ENCODE peak calls at places on chromosomes 3 and 15, in five cellular contexts. V is neural crest cell, I is GM20000, J is suprapubic skin, Z is AG09309. M is an unnamed sample.

GRCh38 chr3:130773371-130773770 is 26.7 kb upstream of the PIK3R4 start:
- DNase-seq in Z (no peak), J (no peak), I (no peak), V (no peak), M (no peak)

GRCh38 chr3:46943237-46944187 is 33.0 kb downstream of the CCDC12 start:
- DNase-seq in V (no peak), Z (no peak), I (no peak), J (peak), M (no peak)

GRCh38 chr3:5428607-5429516 is 241.4 kb downstream of the EDEM1 start:
- DNase-seq in V (no peak), J (no peak), I (peak), Z (no peak), M (no peak)

GRCh38 chr3:159788987-159789386 is 199.6 kb upstream of the IL12A start:
- DNase-seq in I (no peak), Z (no peak), V (no peak), J (no peak), M (no peak)

GRCh38 chr3:185595520-185595919 is 9.4 kb downstream of the SENP2 start:
- DNase-seq in I (peak), Z (no peak), J (no peak), V (no peak), M (no peak)

GRCh38 chr3:131077904-131078303 is 51.2 kb downstream of the NEK11 start:
- DNase-seq in V (no peak), Z (no peak), J (no peak), I (no peak), M (no peak)

GRCh38 chr15:69044899-69045298 is 30.4 kb downstream of the NOX5 start:
- DNase-seq in Z (peak), I (no peak), V (no peak), J (no peak), M (no peak)

GRCh38 chr15:69576948-69577351 is 124.3 kb downstream of the RPLP1 start:
- DNase-seq in V (no peak), I (no peak), J (no peak), Z (no peak), M (no peak)

GRCh38 chr3:187841552-187841951 is 96.3 kb upstream of the BCL6 start:
- DNase-seq in I (no peak), V (no peak), J (no peak), Z (peak), M (no peak)

GRCh38 chr3:190017575-190018288 is 103.0 kb downstream of the P3H2 start:
- DNase-seq in I (no peak), V (no peak), Z (peak), J (no peak), M (no peak)
- TF ChIP-seq CTCF in I (no peak), V (peak), Z (peak), J (no peak), M (no peak)

DNA sequence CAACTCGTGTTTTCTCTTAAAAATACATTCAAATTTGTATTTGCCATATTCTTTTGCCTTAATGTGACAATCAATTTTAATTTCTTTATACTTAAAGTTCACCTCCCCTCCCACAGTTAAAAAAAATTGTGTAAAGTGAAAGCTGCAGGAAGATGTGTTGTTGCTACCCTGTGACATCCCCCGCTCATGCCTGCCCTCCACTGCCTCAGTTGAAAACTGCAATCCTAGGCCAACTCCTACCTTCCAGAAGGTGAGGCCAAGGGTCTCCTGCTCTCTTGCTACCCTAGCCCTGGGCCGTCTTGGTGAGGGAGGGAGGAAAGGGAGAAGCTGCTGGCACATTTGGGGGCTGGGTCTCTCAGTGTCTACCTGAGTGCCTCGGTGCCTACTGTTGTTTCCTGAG is 57.0 kb upstream of the CMTM7 start:
- DNase-seq in J (no peak), I (peak), Z (no peak), V (no peak), M (no peak)
- TF ChIP-seq CTCF in J (no peak), I (peak), Z (peak), V (peak), M (no peak)

GRCh38 chr15:29935296-29936020 is 113.2 kb upstream of the TJP1 start:
- DNase-seq in J (no peak), Z (no peak), V (no peak), I (no peak), M (no peak)
- TF ChIP-seq CTCF in J (no peak), Z (peak), V (no peak), I (no peak), M (no peak)

GRCh38 chr3:45498532-45498931 is 96.0 kb upstream of the LIMD1 start:
- DNase-seq in Z (no peak), V (no peak), I (no peak), J (no peak), M (no peak)

GRCh38 chr3:45497963-45498362 is 96.6 kb upstream of the LIMD1 start:
- DNase-seq in V (no peak), Z (no peak), I (no peak), J (no peak), M (no peak)

GRCh38 chr3:45503904-45504651 is 90.5 kb upstream of the LIMD1 start:
- DNase-seq in V (no peak), J (no peak), I (no peak), Z (no peak), M (no peak)

GRCh38 chr3:45496550-45496949 is 98.0 kb upstream of the LIMD1 start:
- DNase-seq in J (no peak), I (no peak), V (no peak), Z (no peak), M (no peak)

DNA sequence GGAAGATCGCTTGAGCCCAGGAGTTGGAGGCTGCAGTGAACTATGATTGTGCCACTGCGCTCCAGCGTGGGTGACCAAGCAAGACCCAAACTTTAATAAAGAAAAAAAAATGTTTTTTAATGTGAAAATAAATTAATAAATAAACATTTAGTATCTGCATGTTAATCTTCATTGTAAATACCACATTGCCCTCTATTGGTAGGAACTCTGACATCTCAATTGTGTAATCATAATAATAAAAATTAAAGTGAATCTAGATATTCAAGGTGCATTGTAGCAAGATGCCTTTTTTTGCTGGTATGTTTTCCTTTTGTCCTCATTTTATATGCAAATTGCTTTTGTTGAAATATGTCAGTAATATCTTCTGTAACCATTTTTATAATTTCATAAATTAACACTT is 95.0 kb upstream of the LIMD1 start:
- DNase-seq in V (no peak), I (no peak), Z (peak), J (no peak), M (no peak)
- TF ChIP-seq CTCF in V (peak), I (no peak), Z (peak), J (peak), M (peak)

GRCh38 chr3:178508443-178508825 is 27.8 kb upstream of the KCNMB2 start:
- DNase-seq in V (no peak), I (no peak), J (no peak), Z (no peak), M (no peak)

GRCh38 chr3:178507507-178508442 is 28.5 kb upstream of the KCNMB2 start:
- DNase-seq in I (no peak), V (no peak), Z (no peak), J (no peak), M (no peak)

GRCh38 chr3:178513539-178514410 is 22.5 kb upstream of the KCNMB2 start:
- DNase-seq in Z (peak), V (no peak), J (no peak), I (no peak), M (no peak)

GRCh38 chr3:178512627-178513026 is 23.6 kb upstream of the KCNMB2 start:
- DNase-seq in I (no peak), J (no peak), Z (no peak), V (no peak), M (no peak)

GRCh38 chr3:178510496-178510895 is 25.7 kb upstream of the KCNMB2 start:
- DNase-seq in Z (no peak), I (no peak), J (no peak), V (no peak), M (no peak)
- TF ChIP-seq CTCF in Z (no peak), I (no peak), J (no peak), V (no peak), M (no peak)

DNA sequence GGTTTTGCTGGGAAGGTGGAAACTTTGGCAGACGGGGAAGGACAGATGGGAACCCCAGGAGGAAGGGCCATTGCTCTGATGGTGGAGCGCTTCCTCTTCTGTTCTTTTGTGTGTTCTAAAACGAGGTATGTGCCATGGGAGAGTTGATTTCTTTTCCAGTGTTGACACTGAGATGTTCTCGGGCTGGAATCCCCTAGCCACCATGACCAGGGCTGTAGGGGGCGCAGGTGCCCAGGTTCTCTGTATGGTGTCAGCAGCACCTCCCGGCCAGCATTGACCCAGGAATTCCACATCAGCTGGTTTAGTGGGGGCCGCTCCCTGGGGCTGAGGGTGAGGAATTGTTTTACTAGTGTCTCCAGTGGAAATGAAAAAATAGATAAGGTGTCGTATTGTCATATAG is 34.3 kb upstream of the ACAD9 start:
- DNase-seq in J (no peak), I (peak), V (no peak), Z (no peak), M (no peak)
- TF ChIP-seq CTCF in J (no peak), I (no peak), V (peak), Z (peak), M (no peak)

DNA sequence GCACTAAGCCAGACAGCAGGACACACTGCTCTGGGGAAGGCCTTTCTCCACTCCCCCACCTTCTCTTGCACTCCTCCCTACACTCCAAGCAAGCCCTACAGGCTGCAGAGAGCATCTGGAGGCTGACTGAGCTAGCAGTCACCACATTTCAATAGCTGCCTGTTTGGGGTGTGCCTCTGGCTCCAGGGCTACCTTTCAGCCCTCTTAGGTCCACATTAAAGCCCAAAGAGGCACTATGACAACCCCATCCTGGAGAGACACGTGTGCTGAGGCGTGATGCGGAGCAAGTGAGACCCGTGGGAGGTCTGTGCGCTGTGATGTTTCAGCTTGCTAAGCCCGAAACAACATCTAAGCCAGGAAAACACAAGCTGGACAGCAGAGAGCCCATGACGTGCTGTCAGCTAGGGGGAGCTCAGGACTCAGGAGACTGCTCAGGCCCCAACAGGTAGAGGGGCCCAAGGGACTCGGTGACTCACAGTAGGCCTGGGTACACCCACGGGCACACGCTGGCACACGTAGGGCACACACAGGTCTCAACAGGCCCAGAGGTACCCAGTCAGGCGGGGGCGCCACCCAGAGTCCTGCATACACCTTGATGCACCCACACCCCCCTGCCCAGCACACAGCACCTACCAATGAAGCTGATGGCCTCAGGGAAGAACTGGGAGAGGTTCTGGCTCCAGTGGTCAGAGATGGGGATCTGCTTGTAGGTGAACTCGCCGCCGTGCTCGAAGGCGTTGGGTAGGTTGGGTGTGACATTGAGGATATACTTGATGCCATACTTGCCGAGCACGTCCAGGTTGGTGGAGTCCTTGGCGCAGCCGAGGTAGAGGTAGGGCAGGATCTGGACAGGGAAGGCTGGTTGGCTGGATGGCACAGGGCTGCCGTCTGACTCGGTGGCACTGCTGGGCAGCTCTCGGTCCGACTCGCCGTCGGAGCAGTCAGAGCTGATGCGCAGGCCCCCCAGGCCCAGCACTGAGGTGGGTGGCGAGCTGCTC is 2.8 kb downstream of the DUSP7 start:
- DNase-seq in I (peak), V (no peak), Z (no peak), J (peak), M (no peak)
- TF ChIP-seq CTCF in I (peak), V (no peak), Z (peak), J (no peak), M (no peak)

GRCh38 chr3:62335196-62335595 is 38.2 kb downstream of the FEZF2 start:
- DNase-seq in I (no peak), Z (no peak), V (no peak), J (no peak), M (no peak)

GRCh38 chr3:62332017-62332416 is 41.3 kb downstream of the FEZF2 start:
- DNase-seq in Z (no peak), I (no peak), J (no peak), V (no peak), M (no peak)

GRCh38 chr3:62329970-62330369 is 43.4 kb downstream of the FEZF2 start:
- DNase-seq in Z (no peak), J (no peak), I (no peak), V (no peak), M (no peak)

GRCh38 chr3:62332771-62333381 is 40.5 kb downstream of the FEZF2 start:
- DNase-seq in V (peak), J (no peak), Z (no peak), I (peak), M (no peak)
- TF ChIP-seq CTCF in V (peak), J (peak), Z (peak), I (peak), M (peak)